ENCODE peak calls at places on chromosomes 16 and 17, in seven cellular contexts. P is fibroblast of lung, J is sigmoid colon, Y is H9, N is pancreas, G is keratinocyte, F is endodermal cell. W is an unnamed sample.

GRCh38 chr16:13540771-13541170 is 379.2 kb upstream of the ERCC4 start:
- DNase-seq in P (no peak), J (no peak), Y (no peak), N (no peak), G (no peak), F (no peak), W (no peak)

GRCh38 chr16:17437142-17437720 is 33.5 kb downstream of the XYLT1 start:
- DNase-seq in P (no peak), J (no peak), Y (no peak), N (no peak), G (no peak), F (no peak), W (no peak)

GRCh38 chr16:67395458-67396158 is 2.3 kb upstream of the TPPP3 start:
- DNase-seq in P (no peak), J (peak; percentile 61), Y (no peak), N (peak; percentile 85), G (no peak), F (no peak), W (no peak)

GRCh38 chr17:69448431-69449102 is 34.1 kb downstream of the MAP2K6 start:
- DNase-seq in P (no peak), J (peak; percentile 67), Y (peak; percentile 96), N (no peak), G (no peak), F (peak; percentile 97), W (no peak)

GRCh38 chr17:81429353-81429774 is 34.1 kb downstream of the BAHCC1 start:
- DNase-seq in P (peak; percentile 74), J (peak; percentile 91), Y (no peak), N (peak; percentile 98), G (no peak), F (no peak), W (no peak)

GRCh38 chr16:79748629-79749028 is 148.1 kb upstream of the MAF start:
- DNase-seq in P (no peak), J (no peak), Y (no peak), N (no peak), G (no peak), F (no peak), W (no peak)

GRCh38 chr16:54048994-54049929 is 237.3 kb downstream of the IRX3 start:
- DNase-seq in P (no peak), J (no peak), Y (peak; percentile 80), N (no peak), G (no peak), F (peak; percentile 86), W (no peak)

GRCh38 chr17:75338335-75338734 is 49.1 kb upstream of the SLC25A19 start:
- DNase-seq in P (no peak), J (peak; percentile 18), Y (no peak), N (no peak), G (no peak), F (no peak), W (no peak)

GRCh38 chr16:59611556-59611955 is 877.4 kb upstream of the GOT2 start:
- DNase-seq in P (no peak), J (no peak), Y (no peak), N (no peak), G (no peak), F (no peak), W (no peak)

GRCh38 chr16:245105-245504 is 10.5 kb downstream of the FAM234A start:
- DNase-seq in P (no peak), J (no peak), Y (no peak), N (no peak), G (no peak), F (no peak), W (no peak)

GRCh38 chr17:36778458-36778857 is 158.8 kb upstream of the LHX1 start:
- DNase-seq in P (no peak), J (no peak), Y (no peak), N (no peak), G (no peak), F (no peak), W (no peak)

GRCh38 chr17:45221997-45222272 is 250 bp downstream of the FMNL1 start:
- DNase-seq in P (no peak), J (no peak), Y (no peak), N (no peak), G (no peak), F (no peak), W (peak; percentile 45)

GRCh38 chr16:75304521-75305363 is 53.3 kb upstream of the BCAR1 start:
- DNase-seq in P (peak; percentile 89), J (peak; percentile 68), Y (no peak), N (peak; percentile 88), G (peak; percentile 76), F (no peak), W (no peak)

GRCh38 chr16:21608647-21609328 is 9.4 kb downstream of the METTL9 start:
- DNase-seq in P (no peak), J (no peak), Y (no peak), N (no peak), G (no peak), F (no peak), W (no peak)

GRCh38 chr17:5630434-5630833 is 46.1 kb upstream of the NLRP1 start:
- DNase-seq in P (no peak), J (no peak), Y (no peak), N (no peak), G (no peak), F (no peak), W (no peak)

GRCh38 chr16:31487720-31488629 is 5.1 kb downstream of the SLC5A2 start:
- DNase-seq in P (peak; percentile 25), J (no peak), Y (peak; percentile 85), N (peak; percentile 89), G (no peak), F (peak; percentile 89), W (no peak)

DNA sequence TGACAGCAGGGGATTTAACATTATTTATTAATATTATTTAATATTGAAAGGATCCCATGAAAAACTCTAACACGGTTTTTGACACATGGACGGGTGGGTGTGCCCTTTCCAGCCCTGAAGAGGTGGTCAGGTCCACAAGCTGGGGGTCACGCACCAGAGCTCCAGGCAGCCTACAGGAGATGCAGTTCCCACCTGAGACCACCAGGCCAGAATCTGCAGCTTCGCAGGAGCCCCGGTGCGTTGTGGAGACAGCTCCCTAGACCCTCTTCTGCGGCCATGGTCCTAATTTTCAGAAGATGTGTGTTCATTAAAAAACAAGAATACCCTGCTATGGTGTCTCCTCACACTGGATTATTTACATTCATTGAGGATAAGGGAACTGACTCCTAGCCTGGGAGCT is 331.1 kb downstream of the C16orf95 start:
- DNase-seq in P (no peak), J (no peak), Y (no peak), N (no peak), G (no peak), F (peak; percentile 72), W (peak; percentile 21)
- TF ChIP-seq CTCF in P (no peak), J (no peak), Y (peak; percentile 46), N (no peak), G (no peak), F (peak; percentile 68), W (no peak)

GRCh38 chr16:4656695-4657686 is 32.4 kb downstream of the MGRN1 start:
- DNase-seq in P (no peak), J (no peak), Y (no peak), N (no peak), G (no peak), F (no peak), W (no peak)
- H3K4me1 ChIP-seq in P (peaks cover 5% of the 10 kb centered on the region), J (no peaks in the 10 kb centered on the region), Y (no peaks in the 10 kb centered on the region), N (peaks cover 24% of the 10 kb centered on the region), G (peaks cover 5% of the 10 kb centered on the region), F (peaks cover 3% of the 10 kb centered on the region), W (no peaks in the 10 kb centered on the region)

DNA sequence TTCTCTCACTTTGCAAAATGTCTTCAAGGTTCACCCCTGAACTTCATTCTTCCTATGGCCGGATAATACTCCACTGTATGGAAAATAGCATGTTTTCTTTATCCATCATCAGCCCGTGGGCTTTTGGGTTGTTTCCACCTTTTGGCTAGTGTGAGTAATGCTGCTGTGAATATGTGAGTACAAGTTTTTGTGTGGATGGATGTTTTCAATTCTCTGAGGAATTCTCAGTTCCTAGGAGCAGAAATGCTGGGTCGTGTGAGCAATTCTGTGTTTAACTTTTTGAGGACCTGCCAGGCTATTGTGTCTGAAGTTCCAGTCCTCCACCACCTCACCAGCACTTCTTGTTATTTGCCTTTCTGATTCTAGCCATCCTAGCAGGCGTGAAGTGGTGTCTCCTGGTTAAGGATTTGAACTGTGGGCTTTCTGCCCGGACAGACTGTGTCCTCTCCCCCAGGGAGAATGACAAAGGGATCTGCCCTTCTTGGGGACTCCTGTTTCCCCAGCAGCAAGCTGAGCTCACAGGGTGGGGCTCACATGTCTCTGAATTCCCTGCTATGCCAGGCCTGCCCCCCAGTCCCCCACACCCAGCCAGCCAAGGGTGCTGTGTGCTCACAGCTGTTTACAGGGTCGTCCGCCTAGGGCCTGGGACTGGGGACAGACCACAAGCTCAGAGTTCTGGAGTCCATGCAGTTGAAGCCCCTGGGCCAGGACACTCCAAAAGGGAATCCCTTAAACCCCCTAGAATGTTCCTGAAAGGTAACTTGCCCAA is 92.2 kb upstream of the CIBAR2 start:
- DNase-seq in P (peak; percentile 89), J (no peak), Y (no peak), N (peak; percentile 52), G (no peak), F (no peak), W (no peak)
- TF ChIP-seq CTCF in P (no peak), J (no peak), Y (no peak), N (no peak), G (no peak), F (no peak), W (no peak)

GRCh38 chr16:85615014-85615851 is 2.1 kb downstream of the GSE1 start:
- DNase-seq in P (no peak), J (no peak), Y (peak; percentile 70), N (peak; percentile 95), G (peak; percentile 63), F (peak; percentile 90), W (peak; percentile 98)

GRCh38 chr16:85617948-85618347 is 4.8 kb downstream of the GSE1 start:
- DNase-seq in P (no peak), J (no peak), Y (no peak), N (peak; percentile 28), G (no peak), F (no peak), W (no peak)

GRCh38 chr16:85614338-85615013 is 1.4 kb downstream of the GSE1 start:
- DNase-seq in P (no peak), J (no peak), Y (no peak), N (no peak), G (no peak), F (peak; percentile 73), W (no peak)

GRCh38 chr16:85616608-85617311 is 3.6 kb downstream of the GSE1 start:
- DNase-seq in P (no peak), J (no peak), Y (no peak), N (peak; percentile 83), G (no peak), F (no peak), W (no peak)

GRCh38 chr16:85615852-85616607 is 2.9 kb downstream of the GSE1 start:
- DNase-seq in P (peak; percentile 78), J (peak; percentile 91), Y (peak; percentile 87), N (peak; percentile 86), G (no peak), F (peak; percentile 95), W (no peak)
- H3K4me1 ChIP-seq in P (peaks cover 10% of the 10 kb centered on the region), J (no peaks in the 10 kb centered on the region), Y (no peaks in the 10 kb centered on the region), N (peaks cover 25% of the 10 kb centered on the region), G (peaks cover 31% of the 10 kb centered on the region), F (peaks cover 16% of the 10 kb centered on the region), W (peaks cover 7% of the 10 kb centered on the region)

W was measured in RWPE2.